ENCODE peak calls at places on chromosome 1, in six cellular contexts. H, A, P, X, W and L are unnamed samples.

GRCh38 chr1:51175278-51175677 is 60.8 kb upstream of the RNF11 start:
- DNase-seq in A (peak), X (no peak), W (no peak), P (no peak), H (no peak), L (no peak)

GRCh38 chr1:168112673-168113305 is 23.9 kb downstream of the GPR161 start:
- DNase-seq in P (peak), H (peak), A (peak), X (no peak), W (peak), L (peak)

GRCh38 chr1:223479718-223480425 is 86.7 kb downstream of the CCDC185 start:
- DNase-seq in H (no peak), W (no peak), A (no peak), X (peak), P (no peak), L (no peak)

GRCh38 chr1:170225735-170226524 is 80.2 kb downstream of the NTMT2 start:
- DNase-seq in A (no peak), H (no peak), X (no peak), P (no peak), W (no peak), L (no peak)

GRCh38 chr1:166925791-166926483 is 49.4 kb downstream of the ILDR2 start:
- DNase-seq in X (no peak), P (no peak), H (peak), A (peak), W (no peak), L (no peak)

GRCh38 chr1:32205401-32206370 is at the start of gene IQCC:
- DNase-seq in A (peak), H (peak), P (peak), X (peak), W (peak), L (peak)

GRCh38 chr1:218692808-218693207 is 347.7 kb downstream of the TGFB2 start:
- DNase-seq in P (no peak), H (no peak), A (no peak), W (no peak), X (no peak), L (no peak)

GRCh38 chr1:53362851-53363642 is 35.2 kb upstream of the LRP8 start:
- DNase-seq in W (peak), X (no peak), A (no peak), H (no peak), P (peak), L (no peak)

GRCh38 chr1:211313392-211313791 is 13.2 kb upstream of the TRAF5 start:
- DNase-seq in A (no peak), P (no peak), W (no peak), X (no peak), H (no peak), L (no peak)

GRCh38 chr1:241611063-241611462 is 29.1 kb downstream of the CHML start:
- DNase-seq in X (no peak), W (no peak), A (peak), H (peak), P (no peak), L (no peak)

GRCh38 chr1:236868625-236869467 is 73.8 kb downstream of the MTR start:
- DNase-seq in W (peak), X (no peak), P (no peak), A (peak), H (peak), L (no peak)

GRCh38 chr1:169689395-169689794 is 22.0 kb downstream of the SELL start:
- DNase-seq in X (no peak), W (no peak), A (no peak), H (no peak), P (no peak), L (no peak)

GRCh38 chr1:85577421-85578320 is 2.9 kb upstream of the CCN1 start:
- DNase-seq in H (peak), P (peak), A (peak), W (no peak), X (no peak), L (peak)

GRCh38 chr1:40612345-40612831 is 53.1 kb downstream of the RIMS3 start:
- DNase-seq in H (peak), P (peak), X (no peak), W (peak), A (peak), L (peak)

GRCh38 chr1:94542088-94542671 is 621 bp upstream of the F3 start:
- DNase-seq in P (peak), X (peak), W (peak), A (peak), H (peak), L (peak)

GRCh38 chr1:4512622-4513021 is 141.8 kb upstream of the AJAP1 start:
- DNase-seq in P (peak), H (no peak), W (peak), A (no peak), X (no peak), L (peak)

GRCh38 chr1:58391514-58391913 is 155.0 kb downstream of the OMA1 start:
- DNase-seq in W (no peak), H (no peak), X (no peak), P (no peak), A (no peak), L (no peak)

GRCh38 chr1:81834921-81835698 is 34.4 kb downstream of the ADGRL2 start:
- DNase-seq in A (peak), H (peak), W (no peak), X (no peak), P (no peak), L (peak)

GRCh38 chr1:4755301-4756183 is 101.1 kb downstream of the AJAP1 start:
- DNase-seq in P (no peak), X (no peak), W (no peak), A (peak), H (peak), L (no peak)

GRCh38 chr1:236253918-236254637 is 27.7 kb downstream of the ERO1B start:
- DNase-seq in X (no peak), P (no peak), H (no peak), W (no peak), A (no peak), L (no peak)

GRCh38 chr1:200433586-200433985 is 23.8 kb upstream of the ZNF281 start:
- DNase-seq in A (no peak), X (no peak), W (no peak), P (no peak), H (no peak), L (no peak)

GRCh38 chr1:87170151-87170550 is 158.5 kb upstream of the LMO4 start:
- DNase-seq in W (no peak), X (no peak), H (no peak), P (no peak), A (peak), L (no peak)

GRCh38 chr1:152309955-152310354 is 15.1 kb downstream of the FLG start:
- DNase-seq in P (no peak), A (no peak), H (no peak), W (no peak), X (no peak), L (no peak)

GRCh38 chr1:161019767-161020572 is 982 bp downstream of the F11R start:
- DNase-seq in X (no peak), A (peak), P (no peak), W (no peak), H (no peak), L (no peak)

GRCh38 chr1:22739648-22740385 is 29.2 kb downstream of the EPHB2 start:
- DNase-seq in H (peak), A (peak), W (no peak), X (no peak), P (peak), L (peak)

GRCh38 chr1:100390507-100390906 is 38.2 kb downstream of the CDC14A start:
- DNase-seq in X (no peak), A (no peak), P (no peak), H (no peak), W (no peak), L (no peak)

GRCh38 chr1:34918609-34919561 is 10.6 kb downstream of the DLGAP3 start:
- DNase-seq in A (no peak), W (no peak), X (peak), P (peak), H (no peak), L (peak)

GRCh38 chr1:184225501-184226487 is 161.0 kb upstream of the C1orf21 start:
- DNase-seq in X (no peak), A (no peak), P (no peak), H (no peak), W (no peak), L (no peak)

GRCh38 chr1:114723457-114723856 is 6.9 kb upstream of the NRAS start:
- DNase-seq in A (no peak), P (no peak), X (no peak), W (no peak), H (no peak), L (no peak)
- H3K27ac ChIP-seq in A (peak), P (no peak), X (no peak), W (no peak), H (peak), L (no peak)

GRCh38 chr1:7457811-7458210 is 313.3 kb upstream of the VAMP3 start:
- DNase-seq in P (no peak), H (no peak), W (no peak), X (no peak), A (no peak), L (no peak)
- H3K4me3 ChIP-seq in P (no peak), H (no peak), W (no peak), X (no peak), A (no peak), L (no peak)

DNA sequence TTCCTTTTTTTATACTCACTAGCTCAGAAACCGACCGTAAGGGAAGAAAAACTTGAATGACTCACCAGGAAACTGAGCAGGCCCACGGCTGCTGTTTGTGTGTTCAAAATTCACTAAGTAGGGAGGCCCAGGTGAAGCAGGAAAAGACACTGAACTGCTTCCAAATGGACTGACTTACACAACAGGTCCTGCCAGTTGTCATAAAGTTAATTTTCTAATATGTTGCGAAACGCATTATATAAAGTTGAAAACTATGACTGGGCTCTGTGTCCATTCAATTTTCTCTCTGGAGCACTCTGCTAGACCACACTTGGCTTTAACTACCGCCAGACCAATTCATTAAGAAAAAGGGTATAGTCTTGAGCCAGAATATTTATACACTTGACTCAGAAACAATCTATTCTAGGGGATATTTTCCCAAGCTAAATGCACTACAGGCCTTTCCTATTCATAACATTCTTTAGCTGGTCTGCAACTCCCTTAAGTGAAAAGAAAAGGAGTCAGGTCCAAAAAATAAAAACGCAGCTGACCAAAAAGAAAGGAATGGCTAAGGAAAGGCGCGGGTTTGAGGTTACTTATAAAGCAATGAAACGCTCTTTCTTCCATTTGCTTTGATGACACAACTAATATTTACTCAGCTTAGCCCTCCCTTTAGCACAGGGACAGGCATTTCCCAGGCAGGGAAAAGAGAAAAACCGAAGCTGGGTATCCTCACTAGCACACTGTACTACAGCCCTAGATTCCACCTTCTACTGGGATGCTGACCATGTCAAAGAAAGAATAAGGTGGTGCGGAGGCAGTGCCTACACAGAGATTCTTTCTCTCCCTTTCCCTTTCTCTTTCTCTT is 306.3 kb upstream of the ESRRG start:
- DNase-seq in P (peak), A (peak), W (peak), X (peak), H (peak), L (no peak)
- H3K27ac ChIP-seq in P (peak), A (no peak), W (peak), X (peak), H (no peak), L (no peak)

GRCh38 chr1:165235158-165235776 is 121.2 kb downstream of the LMX1A start:
- DNase-seq in H (no peak), X (no peak), A (no peak), W (no peak), P (no peak), L (peak)
- H3K4me3 ChIP-seq in H (no peak), X (peak), A (peak), W (no peak), P (peak), L (peak)

GRCh38 chr1:231853588-231854207 is 227.1 kb downstream of the DISC1 start:
- DNase-seq in A (no peak), X (no peak), W (no peak), H (no peak), P (no peak), L (peak)
- H3K27ac ChIP-seq in A (no peak), X (no peak), W (no peak), H (no peak), P (no peak), L (no peak)

GRCh38 chr1:118970451-118970850 is 17.7 kb downstream of the TBX15 start:
- DNase-seq in H (no peak), A (no peak), X (no peak), P (no peak), W (no peak), L (no peak)
- H3K4me3 ChIP-seq in H (no peak), A (no peak), X (no peak), P (no peak), W (no peak), L (no peak)

GRCh38 chr1:30805301-30806003 is 47.9 kb upstream of the LAPTM5 start:
- DNase-seq in H (no peak), X (no peak), A (no peak), P (no peak), W (no peak), L (no peak)

GRCh38 chr1:30806381-30807317 is 49.1 kb upstream of the LAPTM5 start:
- DNase-seq in W (no peak), A (no peak), X (no peak), H (no peak), P (no peak), L (no peak)

GRCh38 chr1:30809514-30810263 is 52.1 kb upstream of the LAPTM5 start:
- DNase-seq in W (no peak), P (no peak), H (peak), X (no peak), A (peak), L (no peak)

GRCh38 chr1:30808067-30808662 is 50.6 kb upstream of the LAPTM5 start:
- DNase-seq in H (no peak), X (no peak), P (no peak), A (no peak), W (no peak), L (no peak)

DNA sequence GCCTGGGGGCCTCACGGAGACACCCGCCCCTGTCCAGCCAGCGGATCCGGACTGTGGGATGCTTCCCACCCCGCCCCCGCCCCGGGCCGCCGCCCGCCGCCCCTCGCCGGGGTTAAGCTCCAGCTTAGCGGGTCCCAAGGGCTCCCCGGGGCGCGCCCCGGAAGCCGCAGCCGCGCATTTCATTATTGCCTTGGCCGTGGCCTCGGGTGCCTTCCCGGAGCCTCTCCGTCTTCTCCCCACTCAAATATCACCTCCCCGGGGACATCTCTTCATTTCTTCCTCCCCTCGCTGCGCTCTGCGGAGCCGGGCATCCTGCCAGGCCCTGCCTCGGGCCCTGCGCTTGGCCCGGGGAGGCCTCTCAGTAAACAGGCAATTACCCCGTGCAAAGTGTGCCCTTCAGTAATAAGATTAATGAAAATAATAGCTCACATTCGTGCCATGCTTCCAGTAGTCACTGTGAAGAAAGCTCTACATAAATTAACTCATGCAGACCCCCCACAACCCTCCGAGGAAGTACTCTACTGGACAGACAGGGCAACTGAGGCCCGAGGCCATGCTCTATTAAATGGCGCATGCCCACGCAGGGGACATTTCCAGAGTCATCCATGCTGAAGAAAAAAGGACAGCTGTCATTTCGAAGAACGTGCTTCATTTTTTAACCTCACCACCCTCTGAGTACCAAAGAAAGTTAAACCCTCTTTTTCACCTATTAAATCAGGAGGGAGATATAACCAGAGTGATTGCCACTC is 49.9 kb upstream of the LAPTM5 start:
- DNase-seq in P (no peak), A (peak), H (no peak), W (no peak), X (no peak), L (peak)
- H3K27ac ChIP-seq in P (no peak), A (no peak), H (no peak), W (no peak), X (no peak), L (no peak)

GRCh38 chr1:36845802-36846201 is 188.5 kb downstream of the GRIK3 start:
- DNase-seq in W (no peak), A (no peak), H (no peak), X (no peak), P (no peak), L (no peak)
- H3K4me3 ChIP-seq in W (no peak), A (no peak), H (no peak), X (no peak), P (no peak), L (no peak)

GRCh38 chr1:180841460-180841859 is 71.2 kb upstream of the KIAA1614 start:
- DNase-seq in X (no peak), W (no peak), A (no peak), H (no peak), P (no peak), L (no peak)

GRCh38 chr1:180845352-180845751 is 67.3 kb upstream of the KIAA1614 start:
- DNase-seq in A (no peak), W (no peak), H (no peak), X (no peak), P (no peak), L (no peak)

GRCh38 chr1:180842052-180842451 is 70.6 kb upstream of the KIAA1614 start:
- DNase-seq in H (peak), P (no peak), X (no peak), A (peak), W (no peak), L (no peak)

GRCh38 chr1:180842890-180843289 is 69.8 kb upstream of the KIAA1614 start:
- DNase-seq in W (no peak), H (no peak), A (no peak), X (no peak), P (no peak), L (no peak)

DNA sequence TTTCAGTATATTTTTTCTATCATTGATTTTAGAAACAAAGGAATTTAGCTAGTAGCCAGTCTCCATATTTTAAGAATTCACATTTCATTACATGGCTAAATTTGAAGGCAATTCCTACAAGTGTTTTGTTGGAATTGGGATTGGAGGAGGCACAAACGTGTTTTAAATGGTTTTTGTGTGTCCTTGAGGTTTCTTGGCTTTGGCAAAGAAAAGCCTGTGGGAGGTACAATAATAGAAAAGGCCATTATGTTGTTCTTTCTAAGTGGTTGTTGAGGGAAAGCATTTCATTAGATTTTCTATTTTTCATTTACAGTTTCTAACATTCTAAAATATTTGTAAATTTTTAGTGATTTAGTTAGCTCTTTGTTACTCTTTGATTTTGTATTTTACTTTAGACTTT is 70.2 kb upstream of the KIAA1614 start:
- DNase-seq in W (no peak), A (no peak), X (no peak), P (no peak), H (no peak), L (no peak)
- H3K27ac ChIP-seq in W (no peak), A (no peak), X (no peak), P (no peak), H (no peak), L (no peak)